ENCODE peak calls at places on chromosomes 2 and 18, in four cellular contexts. One of them, this sample, is unnamed. For H3K9me3, the result is how much of the 10 kb centered on the place peaks cover.

GRCh38 chr2:222548997-222549396 is 106.9 kb downstream of the FARSB start:
- DNase-seq in pancreas: no peak
- DNase-seq in cardiac muscle cell: no peak
- DNase-seq in tibial nerve: no peak
- DNase-seq in this sample: no peak

GRCh38 chr2:15363142-15363541 is 198.0 kb downstream of the NBAS start:
- DNase-seq in pancreas: no peak
- DNase-seq in cardiac muscle cell: no peak
- DNase-seq in tibial nerve: no peak
- DNase-seq in this sample: no peak

GRCh38 chr18:67104700-67105284 is 411.7 kb downstream of the DSEL start:
- DNase-seq in pancreas: peak
- DNase-seq in cardiac muscle cell: peak
- DNase-seq in tibial nerve: peak
- DNase-seq in this sample: no peak

GRCh38 chr18:38402509-38402908 is 836.9 kb upstream of the CELF4 start:
- DNase-seq in pancreas: no peak
- DNase-seq in cardiac muscle cell: no peak
- DNase-seq in tibial nerve: no peak
- DNase-seq in this sample: no peak

GRCh38 chr18:28804512-28805214 is 627.7 kb upstream of the CDH2 start:
- DNase-seq in pancreas: no peak
- DNase-seq in cardiac muscle cell: peak
- DNase-seq in tibial nerve: no peak
- DNase-seq in this sample: no peak

GRCh38 chr2:20612835-20613341 is 38.0 kb downstream of the HS1BP3 start:
- DNase-seq in pancreas: no peak
- DNase-seq in cardiac muscle cell: no peak
- DNase-seq in tibial nerve: no peak
- DNase-seq in this sample: peak

GRCh38 chr2:103435010-103435409 is 673.2 kb downstream of the TMEM182 start:
- DNase-seq in pancreas: no peak
- DNase-seq in cardiac muscle cell: no peak
- DNase-seq in tibial nerve: no peak
- DNase-seq in this sample: no peak

GRCh38 chr2:172137109-172137508 is 34.4 kb upstream of the DLX2 start:
- DNase-seq in pancreas: no peak
- DNase-seq in cardiac muscle cell: no peak
- DNase-seq in tibial nerve: no peak
- DNase-seq in this sample: no peak

GRCh38 chr2:224211821-224212220 is 172.7 kb upstream of the SERPINE2 start:
- DNase-seq in pancreas: no peak
- DNase-seq in cardiac muscle cell: no peak
- DNase-seq in tibial nerve: no peak
- DNase-seq in this sample: no peak

GRCh38 chr2:10454505-10454904 is 6.4 kb upstream of the ODC1 start:
- DNase-seq in pancreas: no peak
- DNase-seq in cardiac muscle cell: no peak
- DNase-seq in tibial nerve: no peak
- DNase-seq in this sample: no peak

GRCh38 chr18:43819397-43819796 is 542.1 kb upstream of the SYT4 start:
- DNase-seq in pancreas: no peak
- DNase-seq in cardiac muscle cell: no peak
- DNase-seq in tibial nerve: no peak
- DNase-seq in this sample: no peak

GRCh38 chr18:43819873-43820272 is 542.6 kb upstream of the SYT4 start:
- DNase-seq in pancreas: no peak
- DNase-seq in cardiac muscle cell: no peak
- DNase-seq in tibial nerve: no peak
- DNase-seq in this sample: no peak
- H3K9me3 ChIP-seq in pancreas: under half
- H3K9me3 ChIP-seq in cardiac muscle cell: under half
- H3K9me3 ChIP-seq in tibial nerve: under half
- H3K9me3 ChIP-seq in this sample: under half

DNA sequence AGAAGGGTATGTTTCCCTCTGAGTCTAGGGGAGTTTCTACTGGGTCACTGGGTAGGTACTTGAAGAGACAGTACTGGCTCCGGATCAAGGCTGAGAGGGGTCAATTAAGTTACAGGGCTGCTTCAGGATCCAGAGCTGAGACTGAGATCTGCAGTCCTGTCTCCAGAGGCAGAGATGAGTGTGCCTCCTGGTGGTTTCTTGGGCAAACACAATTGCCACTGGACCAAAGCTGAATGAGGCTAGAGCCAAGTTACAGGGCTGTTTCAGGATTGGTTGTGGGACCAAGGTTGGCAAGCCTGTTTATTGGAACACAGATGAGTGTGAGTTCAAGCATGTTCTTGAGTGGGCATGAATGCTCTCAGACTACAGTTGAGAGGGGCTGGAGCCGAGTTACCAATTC is 157.9 kb downstream of the ADCYAP1 start:
- DNase-seq in pancreas: no peak
- DNase-seq in cardiac muscle cell: no peak
- DNase-seq in tibial nerve: no peak
- DNase-seq in this sample: no peak
- H3K27ac ChIP-seq in pancreas: no peak
- H3K27ac ChIP-seq in cardiac muscle cell: no peak
- H3K27ac ChIP-seq in tibial nerve: no peak
- H3K27ac ChIP-seq in this sample: no peak

DNA sequence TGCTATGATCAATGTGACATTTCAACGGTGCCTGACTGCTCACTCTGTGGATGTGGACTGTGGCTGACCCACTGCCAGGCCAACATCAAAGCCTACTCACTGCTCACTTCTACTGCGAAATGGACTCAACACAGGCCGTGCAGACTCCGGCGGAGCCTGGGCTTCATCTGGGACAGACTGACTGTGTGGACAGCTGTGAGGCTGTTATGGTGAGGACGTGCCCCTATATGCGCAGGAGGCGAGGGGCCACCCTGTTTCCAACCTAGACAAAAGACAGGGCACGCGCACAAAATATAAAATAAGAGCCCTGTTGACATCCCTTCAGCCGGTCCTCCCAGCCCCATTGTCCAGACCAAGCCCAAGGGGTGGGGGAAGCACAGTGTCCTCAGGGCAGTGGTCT is 514.4 kb upstream of the RAB6C start:
- DNase-seq in pancreas: no peak
- DNase-seq in cardiac muscle cell: no peak
- DNase-seq in tibial nerve: no peak
- DNase-seq in this sample: no peak
- H3K9me3 ChIP-seq in pancreas: under half
- H3K9me3 ChIP-seq in cardiac muscle cell: under half
- H3K9me3 ChIP-seq in tibial nerve: under half
- H3K9me3 ChIP-seq in this sample: under half

GRCh38 chr18:6606411-6607085 is 123.0 kb upstream of the ARHGAP28 start:
- DNase-seq in pancreas: no peak
- DNase-seq in cardiac muscle cell: no peak
- DNase-seq in tibial nerve: no peak
- DNase-seq in this sample: no peak

GRCh38 chr18:6609882-6610281 is 119.6 kb upstream of the ARHGAP28 start:
- DNase-seq in pancreas: no peak
- DNase-seq in cardiac muscle cell: no peak
- DNase-seq in tibial nerve: no peak
- DNase-seq in this sample: no peak

GRCh38 chr18:6607348-6607747 is 122.2 kb upstream of the ARHGAP28 start:
- DNase-seq in pancreas: no peak
- DNase-seq in cardiac muscle cell: no peak
- DNase-seq in tibial nerve: no peak
- DNase-seq in this sample: no peak

GRCh38 chr18:6613581-6613980 is 115.9 kb upstream of the ARHGAP28 start:
- DNase-seq in pancreas: no peak
- DNase-seq in cardiac muscle cell: no peak
- DNase-seq in tibial nerve: no peak
- DNase-seq in this sample: no peak

DNA sequence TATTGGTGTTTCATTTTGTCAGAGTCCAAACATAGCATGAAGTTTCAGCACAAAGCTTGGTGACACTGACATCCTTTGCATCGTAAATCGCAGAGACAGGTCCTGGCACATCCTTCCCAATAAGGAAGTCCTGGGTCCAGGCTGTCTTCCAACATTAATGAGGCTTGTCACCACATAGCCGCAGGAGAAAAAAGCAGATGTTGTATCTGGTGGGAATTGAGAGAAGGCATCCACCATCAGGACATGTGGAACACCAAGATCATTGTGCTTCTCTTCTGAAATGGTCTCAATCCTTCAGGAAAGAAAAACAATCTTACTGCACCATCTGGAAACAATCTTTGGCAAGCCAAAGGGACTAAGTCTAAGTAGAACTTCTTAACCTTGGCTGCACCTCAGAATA is 119.1 kb upstream of the ARHGAP28 start:
- DNase-seq in pancreas: no peak
- DNase-seq in cardiac muscle cell: no peak
- DNase-seq in tibial nerve: no peak
- DNase-seq in this sample: no peak
- H3K27ac ChIP-seq in pancreas: no peak
- H3K27ac ChIP-seq in cardiac muscle cell: no peak
- H3K27ac ChIP-seq in tibial nerve: no peak
- H3K27ac ChIP-seq in this sample: no peak

GRCh38 chr2:195051401-195051800 is 605.6 kb upstream of the SLC39A10 start:
- DNase-seq in pancreas: no peak
- DNase-seq in cardiac muscle cell: no peak
- DNase-seq in tibial nerve: no peak
- DNase-seq in this sample: no peak
- H3K9me3 ChIP-seq in pancreas: under half
- H3K9me3 ChIP-seq in cardiac muscle cell: under half
- H3K9me3 ChIP-seq in tibial nerve: under half
- H3K9me3 ChIP-seq in this sample: under half

GRCh38 chr2:30229596-30229995 is 1.7 kb upstream of the LBH start:
- DNase-seq in pancreas: no peak
- DNase-seq in cardiac muscle cell: no peak
- DNase-seq in tibial nerve: no peak
- DNase-seq in this sample: no peak

GRCh38 chr2:30231726-30232026 is 342 bp downstream of the LBH start:
- DNase-seq in pancreas: no peak
- DNase-seq in cardiac muscle cell: no peak
- DNase-seq in tibial nerve: no peak
- DNase-seq in this sample: no peak

GRCh38 chr2:30232027-30232800 is 880 bp downstream of the LBH start:
- DNase-seq in pancreas: peak
- DNase-seq in cardiac muscle cell: peak
- DNase-seq in tibial nerve: no peak
- DNase-seq in this sample: peak

GRCh38 chr2:30230855-30231725 is at the start of gene LBH:
- DNase-seq in pancreas: peak
- DNase-seq in cardiac muscle cell: peak
- DNase-seq in tibial nerve: peak
- DNase-seq in this sample: peak

DNA sequence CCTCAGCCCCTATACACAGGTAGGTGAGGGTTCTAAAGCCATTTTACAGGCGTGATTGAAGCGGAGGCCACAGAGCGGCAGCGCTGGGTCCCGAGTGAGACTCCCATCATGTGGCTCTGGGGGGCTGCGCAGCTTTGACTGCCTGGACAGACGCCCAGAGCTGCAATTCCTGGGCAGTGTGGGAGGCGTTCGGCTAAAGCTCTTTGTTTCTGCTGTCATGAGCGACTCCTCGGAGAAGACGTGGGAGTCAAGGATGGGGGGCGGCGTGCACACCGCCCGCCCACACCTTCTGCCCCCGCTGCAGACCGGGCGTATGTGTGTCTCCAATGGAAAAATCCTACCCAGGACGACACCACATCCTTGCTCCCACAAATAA is 867 bp upstream of the LBH start:
- DNase-seq in pancreas: no peak
- DNase-seq in cardiac muscle cell: peak
- DNase-seq in tibial nerve: no peak
- DNase-seq in this sample: peak
- H3K27ac ChIP-seq in pancreas: no peak
- H3K27ac ChIP-seq in cardiac muscle cell: peak
- H3K27ac ChIP-seq in tibial nerve: peak
- H3K27ac ChIP-seq in this sample: peak

GRCh38 chr2:119801040-119801439 is 41.3 kb downstream of the PTPN4 start:
- DNase-seq in pancreas: no peak
- DNase-seq in cardiac muscle cell: no peak
- DNase-seq in tibial nerve: no peak
- DNase-seq in this sample: no peak
- H3K9me3 ChIP-seq in pancreas: under half
- H3K9me3 ChIP-seq in cardiac muscle cell: under half
- H3K9me3 ChIP-seq in tibial nerve: under half
- H3K9me3 ChIP-seq in this sample: under half

This sample was measured in ovary.